ENCODE peak calls at places on chromosome 7, in five cellular contexts. J is GM12864, C is body of pancreas, Z is AG04450, I is BJ. E is an unnamed sample.

GRCh38 chr7:127251048-127251451 is 1.7 kb downstream of the GRM8 start:
- DNase-seq in J (no peak), C (no peak), Z (no peak), I (no peak), E (no peak)

GRCh38 chr7:154874409-154875113 is 128.4 kb downstream of the PAXIP1 start:
- DNase-seq in J (no peak), C (no peak), Z (no peak), I (no peak), E (no peak)

GRCh38 chr7:155173905-155174304 is 103.8 kb downstream of the HTR5A start:
- DNase-seq in J (no peak), C (no peak), Z (no peak), I (no peak), E (no peak)

GRCh38 chr7:116687801-116688201 is 15.8 kb downstream of the MET start:
- DNase-seq in J (no peak), C (no peak), Z (peak), I (no peak), E (no peak)

GRCh38 chr7:151936207-151936606 is 20.0 kb upstream of the GALNTL5 start:
- DNase-seq in J (peak), C (no peak), Z (no peak), I (no peak), E (peak)

GRCh38 chr7:148733496-148733895 is 34.8 kb downstream of the CUL1 start:
- DNase-seq in J (no peak), C (no peak), Z (no peak), I (no peak), E (no peak)

GRCh38 chr7:98210513-98211220 is 572 bp upstream of the BHLHA15 start:
- DNase-seq in J (no peak), C (peak), Z (no peak), I (no peak), E (no peak)

GRCh38 chr7:92404170-92404614 is 43.1 kb upstream of the GATAD1 start:
- DNase-seq in J (no peak), C (no peak), Z (no peak), I (no peak), E (no peak)

GRCh38 chr7:128347573-128348147 is 4.0 kb upstream of the RBM28 start:
- DNase-seq in J (no peak), C (peak), Z (no peak), I (no peak), E (peak)

GRCh38 chr7:101589976-101590662 is 39.0 kb downstream of the MYL10 start:
- DNase-seq in J (no peak), C (no peak), Z (no peak), I (no peak), E (no peak)

GRCh38 chr7:122143376-122143750 is 686 bp downstream of the AASS start:
- DNase-seq in J (no peak), C (peak), Z (no peak), I (no peak), E (no peak)

GRCh38 chr7:56003749-56004148 is 39.4 kb downstream of the NIPSNAP2 start:
- DNase-seq in J (no peak), C (no peak), Z (no peak), I (no peak), E (no peak)

GRCh38 chr7:92631067-92631829 is 41.1 kb upstream of the FAM133B start:
- DNase-seq in J (peak), C (no peak), Z (no peak), I (no peak), E (no peak)

GRCh38 chr7:123366991-123367390 is 167.2 kb upstream of the SLC13A1 start:
- DNase-seq in J (no peak), C (no peak), Z (no peak), I (no peak), E (no peak)

GRCh38 chr7:122155566-122155965 is 11.5 kb upstream of the AASS start:
- DNase-seq in J (no peak), C (no peak), Z (no peak), I (no peak), E (no peak)

GRCh38 chr7:134710854-134711624 is 64.4 kb downstream of the BPGM start:
- DNase-seq in J (no peak), C (no peak), Z (no peak), I (no peak), E (no peak)

GRCh38 chr7:91941450-91941849 is 788 bp downstream of the AKAP9 start:
- DNase-seq in J (no peak), C (peak), Z (no peak), I (no peak), E (peak)

GRCh38 chr7:66554326-66554725 is 74.4 kb upstream of the KCTD7 start:
- DNase-seq in J (no peak), C (no peak), Z (no peak), I (no peak), E (no peak)

GRCh38 chr7:75762350-75762917 is 9.6 kb downstream of the CCL26 start:
- DNase-seq in J (no peak), C (no peak), Z (peak), I (peak), E (peak)

GRCh38 chr7:41832936-41833335 is 130.0 kb upstream of the INHBA start:
- DNase-seq in J (no peak), C (no peak), Z (no peak), I (no peak), E (no peak)

DNA sequence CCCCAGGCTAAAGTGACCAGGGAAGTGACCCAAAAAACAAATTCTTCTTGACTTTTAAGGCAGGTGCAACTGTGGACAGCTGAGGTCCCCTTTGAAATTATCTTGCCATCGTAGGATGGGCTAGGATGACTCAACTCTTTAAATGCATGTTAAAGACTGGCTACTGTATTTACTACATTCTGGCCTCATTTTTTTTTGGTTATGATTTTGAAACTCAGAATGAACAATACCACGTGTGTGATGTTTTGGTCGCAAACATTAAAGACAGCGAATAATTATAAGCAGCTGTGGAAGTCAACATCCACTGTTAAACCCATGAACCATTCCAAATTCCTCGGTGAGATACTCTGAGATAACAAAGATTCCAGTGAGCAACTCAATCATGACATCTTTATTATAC is 1.2 kb upstream of the SLC13A4 start:
- DNase-seq in J (no peak), C (no peak), Z (no peak), I (peak), E (no peak)
- TF ChIP-seq CTCF in J (no peak), C (no peak), Z (no peak), I (no peak), E (no peak)

DNA sequence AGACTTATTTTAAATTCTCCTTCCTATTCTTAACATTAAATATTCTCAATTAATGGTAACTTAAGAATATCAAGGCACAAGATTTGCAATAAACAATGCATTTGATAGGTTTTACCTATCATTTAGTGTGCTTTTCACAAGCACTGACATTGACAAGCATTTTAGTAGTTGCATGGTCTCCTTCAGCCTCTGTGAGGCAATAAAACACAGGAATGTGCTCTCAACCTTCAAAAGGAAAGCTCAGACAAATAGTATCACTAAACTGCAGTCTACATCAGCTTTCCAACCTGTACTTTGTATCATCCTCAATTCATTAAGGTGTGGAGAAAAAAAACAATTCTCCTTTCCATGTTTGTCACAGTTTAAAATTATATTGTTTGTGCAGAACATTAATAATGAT is 51.1 kb upstream of the TSPAN13 start:
- DNase-seq in J (no peak), C (no peak), Z (no peak), I (no peak), E (no peak)
- TF ChIP-seq CTCF in J (no peak), C (no peak), Z (no peak), I (no peak), E (no peak)

DNA sequence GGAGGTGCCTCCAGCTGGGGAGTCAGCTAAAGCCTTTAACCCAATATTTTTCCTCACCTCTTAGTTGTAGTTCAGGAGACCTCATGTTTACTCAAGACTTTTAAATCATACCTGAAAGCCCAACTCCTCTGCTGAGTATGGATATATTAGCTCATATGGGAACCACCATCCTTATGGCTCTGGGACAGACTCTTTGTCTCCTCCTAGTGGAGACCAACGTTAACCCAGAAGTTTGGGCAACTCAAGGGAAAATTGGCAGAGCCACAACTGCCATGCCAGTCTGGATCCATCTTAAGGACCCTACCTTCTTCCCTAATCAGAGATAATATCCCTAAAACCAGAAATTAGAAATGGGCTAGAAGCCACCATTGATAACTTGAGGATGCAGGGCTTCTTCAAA is 80.8 kb downstream of the TMEM106B start:
- DNase-seq in J (no peak), C (no peak), Z (no peak), I (no peak), E (no peak)
- TF ChIP-seq CTCF in J (peak), C (no peak), Z (peak), I (peak), E (peak)

GRCh38 chr7:49127359-49127848 is 203.1 kb downstream of the CDC14C start:
- DNase-seq in J (no peak), C (no peak), Z (no peak), I (no peak), E (no peak)

GRCh38 chr7:49119706-49120105 is 195.4 kb downstream of the CDC14C start:
- DNase-seq in J (no peak), C (no peak), Z (no peak), I (no peak), E (no peak)

GRCh38 chr7:49125246-49125645 is 200.9 kb downstream of the CDC14C start:
- DNase-seq in J (no peak), C (no peak), Z (no peak), I (no peak), E (no peak)
- TF ChIP-seq CTCF in J (no peak), C (no peak), Z (no peak), I (no peak), E (no peak)

GRCh38 chr7:149753370-149754233 is 19.8 kb downstream of the ZNF467 start:
- DNase-seq in J (no peak), C (peak), Z (no peak), I (no peak), E (no peak)
- TF ChIP-seq CTCF in J (no peak), C (peak), Z (peak), I (peak), E (peak)